ENCODE peak calls at places on chromosomes 1 and 21, in eight cellular contexts. A is cerebellar cortex; U is fibroblast of mammary gland; N is anterior cingulate cortex; K is cardiac fibroblast; I is T-helper 2 cell; O is nephron progenitor cell; W is stimulated activated CD8-positive, alpha-beta memory T cell treated with anti-CD3 and anti-CD28 coated beads, Interleukin-4, amount 100 ng/mL, for 24 hours. Z is an unnamed sample.
A peak's percentile ranks its signal among the peaks of the same experiment; 100 is the strongest.

GRCh38 chr1:74010206-74010605 is 187.8 kb downstream of the LRRIQ3 start:
- DNase-seq in A (no peak), U (no peak), N (no peak), K (no peak), I (peak; percentile 30), O (no peak), W (no peak), Z (no peak)

GRCh38 chr21:29193907-29194306 is 63.5 kb downstream of the MAP3K7CL start:
- DNase-seq in A (no peak), U (no peak), N (no peak), K (no peak), I (no peak), O (no peak), W (no peak), Z (no peak)

GRCh38 chr1:162159515-162159914 is 90.0 kb downstream of the NOS1AP start:
- DNase-seq in A (no peak), U (no peak), N (no peak), K (no peak), I (no peak), O (no peak), W (no peak), Z (no peak)

GRCh38 chr1:37481289-37482003 is 7.1 kb downstream of the ZC3H12A start:
- DNase-seq in A (no peak), U (peak; percentile 42), N (no peak), K (no peak), I (peak; percentile 47), O (no peak), W (no peak), Z (no peak)

GRCh38 chr1:109499661-109500536 is 6.0 kb downstream of the CYB561D1 start:
- DNase-seq in A (peak; percentile 60), U (peak; percentile 61), N (no peak), K (peak; percentile 46), I (peak; percentile 58), O (no peak), W (no peak), Z (no peak)

GRCh38 chr1:229298420-229298819 is 27.5 kb downstream of the RAB4A start:
- DNase-seq in A (no peak), U (no peak), N (no peak), K (no peak), I (no peak), O (no peak), W (no peak), Z (no peak)

GRCh38 chr1:89023026-89023425 is 360 bp upstream of the GBP3 start:
- DNase-seq in A (no peak), U (no peak), N (no peak), K (no peak), I (no peak), O (no peak), W (no peak), Z (no peak)

GRCh38 chr21:42865361-42866160 is 13.8 kb downstream of the WDR4 start:
- DNase-seq in A (no peak), U (no peak), N (no peak), K (no peak), I (no peak), O (no peak), W (no peak), Z (no peak)

GRCh38 chr1:243595527-243596206 is 254.4 kb downstream of the AKT3 start:
- DNase-seq in A (no peak), U (peak; percentile 89), N (no peak), K (peak; percentile 34), I (peak; percentile 85), O (no peak), W (no peak), Z (no peak)

GRCh38 chr1:174984952-174985351 is 14.8 kb upstream of the CACYBP start:
- DNase-seq in A (no peak), U (no peak), N (no peak), K (no peak), I (no peak), O (no peak), W (no peak), Z (no peak)

GRCh38 chr1:159091547-159092397 is 15.2 kb upstream of the AIM2 start:
- DNase-seq in A (no peak), U (peak; percentile 91), N (no peak), K (peak; percentile 68), I (peak; percentile 72), O (no peak), W (no peak), Z (peak; percentile 52)

GRCh38 chr21:43308511-43309283 is 118.2 kb downstream of the SIK1 start:
- DNase-seq in A (no peak), U (no peak), N (no peak), K (no peak), I (no peak), O (no peak), W (no peak), Z (no peak)

GRCh38 chr1:241990040-241990439 is 8.9 kb downstream of the MAP1LC3C start:
- DNase-seq in A (no peak), U (peak; percentile 99), N (peak; percentile 37), K (peak; percentile 86), I (no peak), O (no peak), W (no peak), Z (peak; percentile 89)

GRCh38 chr1:158274797-158275196 is 14.9 kb upstream of the CD1C start:
- DNase-seq in A (no peak), U (no peak), N (no peak), K (no peak), I (no peak), O (no peak), W (no peak), Z (no peak)

GRCh38 chr1:199551967-199552565 is 475.4 kb upstream of the NR5A2 start:
- DNase-seq in A (peak; percentile 75), U (peak; percentile 63), N (peak; percentile 5), K (peak; percentile 84), I (peak; percentile 46), O (peak; percentile 58), W (no peak), Z (peak; percentile 46)

GRCh38 chr1:57949168-57949567 is 525.3 kb upstream of the DAB1 start:
- DNase-seq in A (no peak), U (no peak), N (no peak), K (no peak), I (no peak), O (no peak), W (no peak), Z (no peak)

GRCh38 chr1:237789619-237790018 is 101.1 kb downstream of the ZP4 start:
- DNase-seq in A (no peak), U (no peak), N (no peak), K (no peak), I (peak; percentile 36), O (no peak), W (no peak), Z (no peak)

GRCh38 chr1:215282557-215282956 is 200.0 kb downstream of the KCNK2 start:
- DNase-seq in A (no peak), U (no peak), N (no peak), K (no peak), I (no peak), O (no peak), W (no peak), Z (no peak)

GRCh38 chr1:208866351-208866750 is 622.2 kb upstream of the PLXNA2 start:
- DNase-seq in A (no peak), U (no peak), N (no peak), K (no peak), I (no peak), O (no peak), W (no peak), Z (no peak)